ENCODE peak calls at places on chromosomes 3 and 15, in six cellular contexts. X, R, Q, U, O and A are unnamed samples.

GRCh38 chr15:77409259-77410156 is 10.4 kb downstream of the PEAK1 start:
- ATAC-seq in O (no peak), R (no peak), X (no peak), Q (no peak), U (no peak), A (no peak)

GRCh38 chr3:197891-198491 is 1.4 kb downstream of the CHL1 start:
- ATAC-seq in R (no peak), Q (no peak), U (peak; percentile 25), X (no peak), O (peak; percentile 44), A (no peak)

GRCh38 chr3:37050242-37050641 is 56.9 kb downstream of the MLH1 start:
- ATAC-seq in X (peak; percentile 63), R (no peak), Q (no peak), U (no peak), O (peak; percentile 48), A (no peak)

GRCh38 chr3:59245300-59245878 is 195.6 kb upstream of the CFAP20DC start:
- ATAC-seq in Q (no peak), X (peak; percentile 84), O (no peak), R (no peak), U (no peak), A (no peak)

GRCh38 chr3:54168451-54168850 is 46.1 kb downstream of the CACNA2D3 start:
- ATAC-seq in X (no peak), R (no peak), Q (no peak), U (peak; percentile 7), O (no peak), A (no peak)

GRCh38 chr15:40048155-40048792 is 9.3 kb upstream of the SRP14 start:
- ATAC-seq in Q (no peak), U (no peak), X (no peak), O (no peak), R (no peak), A (no peak)

GRCh38 chr15:75493732-75494131 is 42.2 kb upstream of the SIN3A start:
- ATAC-seq in O (no peak), Q (no peak), X (no peak), U (no peak), R (no peak), A (no peak)

GRCh38 chr3:172033392-172033791 is 6.0 kb upstream of the FNDC3B start:
- ATAC-seq in X (no peak), R (no peak), U (no peak), O (no peak), Q (no peak), A (no peak)

GRCh38 chr3:20103731-20104130 is 63.5 kb downstream of the KAT2B start:
- ATAC-seq in U (no peak), X (no peak), O (no peak), R (no peak), Q (no peak), A (no peak)

GRCh38 chr3:62203152-62203551 is 170.2 kb downstream of the FEZF2 start:
- ATAC-seq in R (no peak), Q (no peak), U (no peak), O (no peak), X (no peak), A (no peak)

GRCh38 chr15:77384589-77385359 is 35.1 kb downstream of the PEAK1 start:
- ATAC-seq in R (no peak), U (no peak), O (no peak), Q (no peak), X (no peak), A (no peak)

GRCh38 chr3:189121088-189121487 is 50.7 kb upstream of the TPRG1 start:
- ATAC-seq in Q (no peak), X (no peak), R (no peak), O (no peak), U (no peak), A (no peak)

DNA sequence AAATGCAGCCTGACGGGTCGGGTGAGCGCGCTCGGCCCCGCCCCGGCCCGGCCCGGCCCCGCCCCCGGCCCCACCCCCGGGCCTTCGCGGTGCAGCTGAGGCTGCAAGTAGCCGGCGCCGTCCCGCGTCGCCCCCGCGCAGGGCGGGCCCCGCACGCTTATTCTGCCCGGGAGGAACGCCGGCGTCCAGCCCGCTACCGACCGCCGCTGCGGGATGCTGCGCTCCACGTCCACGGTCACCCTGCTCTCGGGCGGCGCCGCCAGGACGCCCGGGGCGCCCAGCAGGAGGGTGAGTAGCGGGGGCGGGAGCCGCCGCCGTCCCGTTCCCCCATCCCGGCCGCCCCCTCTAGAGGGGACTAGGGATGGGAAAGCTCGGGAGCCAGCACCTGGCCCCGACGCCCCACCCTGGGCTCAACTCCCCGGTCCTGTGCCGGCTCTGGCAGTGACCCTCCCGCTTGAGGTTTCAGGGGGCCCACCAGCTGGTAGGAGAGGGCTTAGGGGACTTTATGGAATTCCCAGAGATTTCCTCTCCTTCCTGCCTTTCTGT is at the start of gene MYZAP:
- ATAC-seq in O (peak; percentile 86), U (peak; percentile 80), R (peak; percentile 96), Q (peak; percentile 76), X (peak; percentile 28), A (peak; percentile 82)
- TF ChIP-seq POLR2A in O (no peak), U (no peak), R (no peak), Q (peak; percentile 33), X (peak; percentile 91), A (peak; percentile 65)

DNA sequence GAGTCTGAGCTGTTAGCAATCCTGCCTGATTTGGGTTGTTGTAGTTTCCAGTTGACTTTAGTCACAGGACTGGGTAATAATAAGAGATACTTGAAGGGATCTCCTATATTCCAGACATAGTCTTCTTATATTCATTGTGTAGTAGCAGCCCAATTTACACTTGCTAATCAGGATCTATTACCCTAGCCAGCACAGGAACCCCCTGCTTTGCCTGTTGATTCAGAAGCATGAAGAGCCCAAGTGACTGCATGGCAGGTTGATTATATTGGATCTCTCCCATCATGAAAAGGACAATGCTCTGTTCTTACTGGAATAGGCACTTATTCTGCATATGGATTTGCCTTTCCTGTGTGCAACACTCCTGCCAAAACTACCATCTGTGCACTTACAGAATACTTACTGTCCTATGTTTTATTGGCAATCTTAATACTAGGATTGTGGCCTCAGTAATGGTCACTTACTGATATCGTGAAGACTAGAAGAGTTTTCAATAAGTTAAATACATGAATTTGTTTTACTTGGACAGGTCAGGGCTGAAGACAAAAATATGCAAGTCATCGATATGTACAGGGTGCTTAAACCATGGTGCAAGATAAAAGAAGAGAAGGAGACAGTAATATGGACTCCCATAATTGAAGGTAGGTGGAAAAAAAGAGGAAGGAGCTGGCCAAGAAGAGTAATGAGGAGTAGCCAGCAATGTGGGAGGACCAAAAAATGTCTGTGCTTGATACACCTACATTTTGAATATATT is 304.1 kb downstream of the MCTP2 start:
- ATAC-seq in R (no peak), U (no peak), Q (no peak), O (no peak), X (no peak), A (no peak)
- TF ChIP-seq POLR2A in R (no peak), U (no peak), Q (no peak), O (no peak), X (no peak), A (no peak)

DNA sequence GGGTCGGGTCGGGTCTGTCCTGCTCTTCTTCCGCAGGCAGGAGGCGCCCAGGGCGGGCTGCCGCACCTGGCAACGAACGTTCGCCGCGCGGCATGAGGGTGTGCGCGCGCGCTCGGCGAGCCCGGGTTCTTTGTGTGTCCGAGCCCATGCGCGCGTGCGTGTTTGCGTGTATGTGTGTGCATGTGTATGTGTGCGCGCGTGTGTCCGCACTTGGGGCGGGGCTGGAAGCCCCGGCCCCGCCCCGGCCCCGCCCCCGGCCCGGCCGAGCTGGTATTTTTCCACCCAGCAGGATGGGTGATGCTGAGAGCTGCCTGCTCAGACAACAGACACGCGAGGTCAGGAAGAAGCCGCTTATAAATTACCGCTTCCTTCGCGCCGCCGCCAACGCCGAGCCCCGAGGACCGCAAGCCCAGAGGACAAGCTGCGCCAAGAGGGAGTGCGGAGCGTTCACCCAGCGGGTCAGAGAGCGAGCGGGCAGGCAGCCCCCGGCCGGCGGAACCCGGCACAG is at the start of gene SLC6A6:
- ATAC-seq in R (peak; percentile 82), Q (peak; percentile 87), U (peak; percentile 93), O (peak; percentile 81), X (peak; percentile 79), A (peak; percentile 88)
- TF ChIP-seq POLR2A in R (peak; percentile 74), Q (peak; percentile 43), U (peak; percentile 63), O (peak; percentile 59), X (peak; percentile 83), A (peak; percentile 41)

DNA sequence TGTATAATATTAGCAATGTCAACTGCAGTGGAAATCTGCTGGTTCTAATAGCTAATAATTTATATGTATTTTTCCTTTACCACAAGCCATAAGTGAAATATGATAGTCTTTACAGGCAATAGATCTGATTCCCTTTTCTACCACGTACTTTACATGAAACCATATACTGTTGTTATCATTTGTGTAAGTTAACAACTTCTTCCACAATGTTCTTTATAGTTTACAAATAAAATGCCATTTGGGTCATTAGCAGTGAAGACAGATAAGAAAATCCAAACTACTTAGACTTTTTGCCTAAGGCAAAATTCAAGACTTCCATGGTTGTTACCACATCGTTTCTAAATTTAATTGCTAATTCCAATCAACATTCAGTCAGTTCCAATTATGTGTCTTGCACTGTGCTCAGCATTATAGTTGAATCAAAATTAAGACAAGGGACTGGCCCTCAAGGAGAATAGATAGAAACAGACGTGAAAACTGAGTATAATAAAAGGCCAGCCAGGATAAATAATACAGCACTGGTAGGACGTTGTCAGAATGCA is 249.7 kb downstream of the ALCAM start:
- ATAC-seq in O (no peak), U (no peak), X (no peak), Q (no peak), R (no peak), A (no peak)
- TF ChIP-seq POLR2A in O (no peak), U (no peak), X (no peak), Q (no peak), R (no peak), A (no peak)

GRCh38 chr15:81449836-81450474 is 75.9 kb upstream of the TMC3 start:
- ATAC-seq in Q (no peak), O (no peak), U (no peak), X (no peak), R (no peak), A (no peak)
- TF ChIP-seq POLR2A in Q (no peak), O (no peak), U (no peak), X (no peak), R (no peak), A (no peak)

GRCh38 chr15:96344706-96345559 is 14.4 kb downstream of the NR2F2 start:
- ATAC-seq in O (peak; percentile 19), Q (no peak), X (no peak), R (peak; percentile 7), U (no peak), A (no peak)
- TF ChIP-seq POLR2A in O (no peak), Q (no peak), X (no peak), R (no peak), U (no peak), A (no peak)

GRCh38 chr3:17078885-17079465 is 194.2 kb downstream of the PLCL2 start:
- ATAC-seq in X (no peak), Q (no peak), O (no peak), R (no peak), U (no peak), A (no peak)

GRCh38 chr3:17076940-17077605 is 192.3 kb downstream of the PLCL2 start:
- ATAC-seq in O (no peak), R (no peak), Q (no peak), X (no peak), U (no peak), A (no peak)

GRCh38 chr3:17075907-17076306 is 191.2 kb downstream of the PLCL2 start:
- ATAC-seq in X (no peak), R (no peak), Q (no peak), O (no peak), U (no peak), A (no peak)

GRCh38 chr3:17075358-17075757 is 190.6 kb downstream of the PLCL2 start:
- ATAC-seq in Q (no peak), U (no peak), X (no peak), R (no peak), O (no peak), A (no peak)

GRCh38 chr3:17077614-17078013 is 192.9 kb downstream of the PLCL2 start:
- ATAC-seq in U (no peak), X (peak; percentile 92), R (no peak), Q (no peak), O (no peak), A (no peak)
- TF ChIP-seq POLR2A in U (no peak), X (no peak), R (no peak), Q (no peak), O (no peak), A (no peak)

GRCh38 chr15:90232941-90233700 is 620 bp downstream of the CIB1 start:
- ATAC-seq in U (peak; percentile 79), R (peak; percentile 68), X (peak; percentile 32), Q (peak; percentile 56), O (peak; percentile 93), A (peak; percentile 36)
- TF ChIP-seq POLR2A in U (no peak), R (no peak), X (no peak), Q (peak; percentile 41), O (peak; percentile 73), A (no peak)